ENCODE peak calls at places on chromosomes 3 and 15, in five cellular contexts. Y is cardiac fibroblast, E is GM20000, Q is RWPE1, R is GM12864. H is an unnamed sample.

GRCh38 chr15:74227968-74228722 is 8.0 kb upstream of the CCDC33 start:
- DNase-seq in Y (peak; percentile 71), E (no peak), Q (no peak), R (no peak), H (no peak)

GRCh38 chr3:55327131-55327920 is 159.8 kb downstream of the WNT5A start:
- DNase-seq in Y (no peak), E (no peak), Q (no peak), R (no peak), H (no peak)

GRCh38 chr15:28935316-28935715 is 49.5 kb downstream of the APBA2 start:
- DNase-seq in Y (no peak), E (peak; percentile 40), Q (no peak), R (no peak), H (no peak)

GRCh38 chr3:195537995-195538394 is 5.1 kb downstream of the PPP1R2 start:
- DNase-seq in Y (no peak), E (no peak), Q (no peak), R (peak; percentile 79), H (no peak)

GRCh38 chr15:29944925-29945324 is 122.7 kb upstream of the TJP1 start:
- DNase-seq in Y (no peak), E (no peak), Q (no peak), R (no peak), H (no peak)

GRCh38 chr3:53689681-53690080 is 156.5 kb downstream of the CHDH start:
- DNase-seq in Y (no peak), E (no peak), Q (no peak), R (no peak), H (no peak)

GRCh38 chr3:117964814-117965213 is 1069.8 kb downstream of the IGSF11 start:
- DNase-seq in Y (no peak), E (no peak), Q (no peak), R (no peak), H (no peak)

GRCh38 chr15:39931615-39932014 is 2.3 kb upstream of the EIF2AK4 start:
- DNase-seq in Y (no peak), E (no peak), Q (no peak), R (no peak), H (no peak)

GRCh38 chr15:71607383-71607782 is 203.0 kb upstream of the NR2E3 start:
- DNase-seq in Y (no peak), E (no peak), Q (no peak), R (no peak), H (no peak)

GRCh38 chr3:190073264-190073663 is 47.4 kb downstream of the P3H2 start:
- DNase-seq in Y (peak; percentile 35), E (no peak), Q (no peak), R (no peak), H (no peak)

GRCh38 chr3:195524171-195524896 is 18.8 kb downstream of the PPP1R2 start:
- DNase-seq in Y (no peak), E (no peak), Q (no peak), R (no peak), H (no peak)

DNA sequence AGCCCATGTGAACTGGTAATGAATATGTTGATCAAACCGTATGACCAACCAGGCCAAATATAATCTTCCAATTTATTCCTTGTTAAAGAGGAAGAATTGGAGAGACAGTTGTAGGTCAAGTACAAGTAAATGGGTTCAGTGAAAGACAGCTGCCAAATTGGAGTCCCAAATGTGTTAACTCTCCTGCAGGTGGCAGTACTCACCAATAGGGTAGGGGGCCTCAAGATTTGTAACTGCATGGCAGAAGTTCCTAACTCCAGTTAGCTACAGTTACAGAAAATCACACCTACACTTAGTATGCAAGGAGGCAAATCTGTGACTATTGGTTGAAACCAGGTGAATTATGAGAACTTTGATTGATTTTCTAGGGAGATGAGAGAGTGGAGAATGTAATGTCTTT is 278.0 kb downstream of the ZBBX start:
- DNase-seq in Y (no peak), E (no peak), Q (no peak), R (no peak), H (no peak)
- TF ChIP-seq CTCF in Y (no peak), E (no peak), Q (no peak), R (peak; percentile 38), H (no peak)

GRCh38 chr3:172034786-172035685 is 4.3 kb upstream of the FNDC3B start:
- DNase-seq in Y (peak; percentile 44), E (peak; percentile 31), Q (peak; percentile 20), R (no peak), H (no peak)
- TF ChIP-seq CTCF in Y (peak; percentile 45), E (peak; percentile 1), Q (peak; percentile 12), R (peak; percentile 53), H (no peak)

GRCh38 chr3:112633757-112634156 is 7.2 kb downstream of the CCDC80 start:
- DNase-seq in Y (no peak), E (no peak), Q (no peak), R (no peak), H (no peak)

GRCh38 chr3:112637700-112638099 is 3.2 kb downstream of the CCDC80 start:
- DNase-seq in Y (no peak), E (no peak), Q (no peak), R (no peak), H (no peak)

GRCh38 chr3:112633191-112633590 is 7.8 kb downstream of the CCDC80 start:
- DNase-seq in Y (no peak), E (no peak), Q (no peak), R (no peak), H (no peak)

GRCh38 chr3:112634786-112635541 is 6.0 kb downstream of the CCDC80 start:
- DNase-seq in Y (no peak), E (no peak), Q (no peak), R (no peak), H (no peak)

DNA sequence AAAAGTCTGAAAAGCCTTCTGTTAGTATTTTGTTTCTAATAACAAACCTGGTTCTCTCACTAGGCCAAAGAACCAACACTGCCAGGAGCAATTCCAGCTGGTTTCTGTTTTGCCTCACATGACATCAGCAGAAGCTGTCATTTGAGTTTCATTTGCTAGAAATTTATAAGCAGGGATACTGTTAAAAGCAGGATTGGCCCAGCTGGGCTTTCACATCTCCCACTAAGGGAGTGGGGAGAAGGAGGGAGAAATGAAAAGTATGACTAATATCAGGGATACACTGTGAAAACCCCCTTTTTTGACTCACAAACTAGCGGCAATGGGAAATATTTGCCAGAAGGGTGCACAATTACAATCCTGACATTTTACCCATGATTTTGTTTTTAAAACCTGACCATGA is 5.3 kb downstream of the CCDC80 start:
- DNase-seq in Y (peak; percentile 77), E (no peak), Q (no peak), R (no peak), H (no peak)
- TF ChIP-seq CTCF in Y (peak; percentile 17), E (no peak), Q (no peak), R (no peak), H (no peak)

GRCh38 chr3:154730221-154730620 is 300.2 kb upstream of the GPR149 start:
- DNase-seq in Y (no peak), E (no peak), Q (no peak), R (no peak), H (no peak)
- TF ChIP-seq CTCF in Y (no peak), E (no peak), Q (no peak), R (no peak), H (no peak)

DNA sequence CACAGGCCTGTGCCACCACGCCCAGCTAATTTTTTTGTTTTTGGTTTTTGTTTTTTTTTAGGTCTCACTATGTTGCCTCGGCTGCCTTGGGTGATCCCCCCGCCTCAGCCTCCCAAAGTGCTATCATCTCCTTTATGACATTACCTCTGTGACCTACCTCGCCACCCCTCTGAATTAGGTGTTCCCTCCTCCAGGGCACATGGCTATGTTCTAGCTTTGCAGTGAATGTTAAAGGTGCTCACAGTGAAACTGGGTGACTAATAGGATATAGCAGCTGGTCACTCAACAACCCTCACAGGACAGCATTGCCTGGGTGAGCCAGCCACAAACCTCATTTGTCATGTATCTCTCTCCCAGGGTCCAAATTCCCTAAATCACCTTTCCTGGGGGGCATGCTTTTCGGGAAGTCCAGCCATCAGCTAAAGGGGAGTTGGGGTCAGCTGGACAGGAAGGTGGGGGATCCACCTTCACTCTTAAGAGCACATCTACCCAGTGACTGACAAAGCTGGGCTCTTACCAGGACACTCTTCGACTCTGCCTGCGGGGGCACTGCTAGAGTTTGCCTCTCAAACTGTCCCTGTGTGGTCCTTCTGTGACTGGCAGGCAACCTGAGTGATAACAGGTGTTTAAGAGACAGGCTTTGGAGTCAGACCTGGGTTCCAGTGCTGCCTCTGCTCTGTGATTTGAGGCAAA is 1.6 kb upstream of the TTLL3 start:
- DNase-seq in Y (peak; percentile 23), E (peak; percentile 63), Q (no peak), R (no peak), H (no peak)
- TF ChIP-seq CTCF in Y (peak; percentile 31), E (no peak), Q (peak; percentile 52), R (peak; percentile 44), H (no peak)

GRCh38 chr15:57607570-57608000 is 15.9 kb downstream of the MYZAP start:
- DNase-seq in Y (peak; percentile 52), E (no peak), Q (peak; percentile 83), R (no peak), H (no peak)
- TF ChIP-seq CTCF in Y (no peak), E (no peak), Q (no peak), R (no peak), H (no peak)

DNA sequence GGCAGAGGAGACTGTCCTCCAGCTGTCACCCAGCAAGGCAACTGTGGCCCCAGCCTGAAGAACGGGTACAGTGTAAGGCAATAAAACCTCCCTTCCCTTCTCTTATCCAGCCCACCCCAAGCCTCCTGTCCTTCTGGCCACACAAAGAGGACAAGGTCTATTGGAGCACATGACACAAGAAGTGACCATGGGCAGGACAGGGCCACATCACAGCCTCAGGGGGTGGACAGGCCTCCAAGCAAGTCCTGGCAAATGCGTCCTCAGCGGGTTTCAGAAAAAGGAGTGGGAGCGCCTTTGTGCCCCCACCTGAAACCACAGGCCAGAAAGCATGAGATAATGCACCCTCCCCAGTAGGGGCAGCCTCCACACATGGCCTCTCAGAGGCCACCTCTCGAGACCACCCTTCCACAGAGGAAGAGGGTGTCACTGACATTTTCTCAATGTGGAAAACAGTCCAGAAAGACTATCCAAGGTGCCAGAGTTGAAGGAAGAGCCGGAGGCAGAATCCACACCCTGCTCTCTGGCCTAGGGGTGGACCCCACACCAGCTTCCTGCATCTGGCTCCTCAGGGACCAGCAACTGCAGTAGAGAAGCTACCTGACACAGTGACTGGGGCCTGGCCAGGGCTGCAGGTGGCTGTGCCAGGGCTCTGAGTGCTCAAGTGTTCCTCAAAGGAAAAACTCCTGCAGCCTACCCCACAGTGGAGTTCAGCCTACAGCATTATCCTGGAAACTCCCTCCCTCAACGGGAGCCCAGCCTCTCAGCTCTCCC is 43.9 kb downstream of the CCDC12 start:
- DNase-seq in Y (no peak), E (no peak), Q (no peak), R (no peak), H (no peak)
- TF ChIP-seq CTCF in Y (no peak), E (no peak), Q (no peak), R (peak; percentile 38), H (no peak)

H was measured in omental fat pad.